ENCODE peak calls at places on chromosomes 4 and X, in five cellular contexts. Q, M, C, G and H are unnamed samples.

GRCh38 chr4:119024102-119024501 is 111.5 kb upstream of the MYOZ2 start:
- DNase-seq in Q (no peak), M (no peak), C (no peak), G (no peak), H (no peak)

GRCh38 chrX:9003041-9003440 is 30.9 kb downstream of the FAM9B start:
- DNase-seq in Q (no peak), M (no peak), C (no peak), G (no peak), H (no peak)

GRCh38 chrX:132004728-132005127 is 18.4 kb upstream of the STK26 start:
- DNase-seq in Q (no peak), M (no peak), C (peak), G (no peak), H (no peak)

GRCh38 chrX:12984629-12985303 is 9.9 kb downstream of the TMSB4X start:
- DNase-seq in Q (no peak), M (no peak), C (peak), G (no peak), H (peak)

GRCh38 chr4:98527528-98527927 is 130.9 kb downstream of the TSPAN5 start:
- DNase-seq in Q (no peak), M (no peak), C (no peak), G (no peak), H (no peak)

GRCh38 chr4:93645120-93645519 is 183.4 kb upstream of the ATOH1 start:
- DNase-seq in Q (no peak), M (no peak), C (no peak), G (no peak), H (no peak)

GRCh38 chr4:620201-620600 is 5.2 kb upstream of the PDE6B start:
- DNase-seq in Q (no peak), M (no peak), C (no peak), G (no peak), H (no peak)

GRCh38 chr4:25702848-25703247 is 47.2 kb downstream of the SLC34A2 start:
- DNase-seq in Q (no peak), M (no peak), C (no peak), G (no peak), H (no peak)

GRCh38 chrX:96692454-96692853 is 7.8 kb downstream of the DIAPH2 start:
- DNase-seq in Q (no peak), M (no peak), C (no peak), G (no peak), H (no peak)

GRCh38 chrX:104253567-104254441 is 929 bp downstream of the ESX1 start:
- DNase-seq in Q (no peak), M (peak), C (no peak), G (no peak), H (no peak)

GRCh38 chr4:75916091-75916661 is 13.9 kb upstream of the PPEF2 start:
- DNase-seq in Q (peak), M (no peak), C (peak), G (no peak), H (peak)

GRCh38 chr4:9825049-9825448 is 43.6 kb downstream of the DRD5 start:
- DNase-seq in Q (no peak), M (no peak), C (no peak), G (no peak), H (no peak)

GRCh38 chrX:130086414-130087207 is 23.7 kb downstream of the ELF4 start:
- DNase-seq in Q (no peak), M (no peak), C (no peak), G (no peak), H (no peak)

GRCh38 chr4:99816611-99817309 is at the start of gene DAPP1:
- DNase-seq in Q (no peak), M (no peak), C (no peak), G (peak), H (no peak)

GRCh38 chr4:101169044-101170014 is 178.0 kb downstream of the PPP3CA start:
- DNase-seq in Q (peak), M (peak), C (peak), G (peak), H (peak)

GRCh38 chr4:7762376-7763040 is 177.2 kb downstream of the AFAP1 start:
- DNase-seq in Q (no peak), M (no peak), C (no peak), G (no peak), H (no peak)

GRCh38 chr4:77358315-77358928 is 201.4 kb downstream of the CCNG2 start:
- DNase-seq in Q (peak), M (no peak), C (peak), G (no peak), H (peak)

GRCh38 chrX:9374537-9374936 is 90.3 kb upstream of the TBL1X start:
- DNase-seq in Q (no peak), M (no peak), C (no peak), G (no peak), H (no peak)

GRCh38 chr4:20462426-20463175 is 210.9 kb downstream of the SLIT2 start:
- DNase-seq in Q (no peak), M (no peak), C (no peak), G (no peak), H (no peak)

GRCh38 chrX:42450228-42450627 is 327.7 kb downstream of the PPP1R2C start:
- DNase-seq in Q (no peak), M (no peak), C (no peak), G (no peak), H (no peak)

GRCh38 chr4:8648296-8648695 is 55.7 kb downstream of the CPZ start:
- DNase-seq in Q (no peak), M (no peak), C (no peak), G (no peak), H (no peak)

GRCh38 chrX:50081282-50081955 is 119.4 kb downstream of the AKAP4 start:
- DNase-seq in Q (peak), M (peak), C (no peak), G (no peak), H (no peak)

GRCh38 chr4:13905543-13905942 is 278.0 kb upstream of the BOD1L1 start:
- DNase-seq in Q (no peak), M (no peak), C (no peak), G (no peak), H (no peak)

GRCh38 chr4:75511841-75512240 is 2.4 kb downstream of the RCHY1 start:
- DNase-seq in Q (no peak), M (no peak), C (peak), G (no peak), H (no peak)

GRCh38 chrX:136425996-136426395 is 61.8 kb upstream of the BRS3 start:
- DNase-seq in Q (no peak), M (no peak), C (no peak), G (no peak), H (no peak)

GRCh38 chrX:136431625-136432024 is 56.1 kb upstream of the BRS3 start:
- DNase-seq in Q (no peak), M (no peak), C (no peak), G (no peak), H (no peak)
- TF ChIP-seq MAX in Q (no peak), M (no peak), C (no peak), G (no peak), H (no peak)

GRCh38 chr4:81504685-81505598 is 33.2 kb upstream of the RASGEF1B start:
- DNase-seq in Q (no peak), M (no peak), C (peak), G (no peak), H (no peak)
- TF ChIP-seq POLR2A in Q (no peak), M (no peak), C (no peak), G (no peak), H (no peak)

GRCh38 chrX:78944351-78944750 is 840 bp upstream of the P2RY10 start:
- DNase-seq in Q (no peak), M (no peak), C (no peak), G (no peak), H (no peak)
- TF ChIP-seq SRF in Q (no peak), M (no peak), C (no peak), G (no peak), H (no peak)

GRCh38 chr4:169070071-169070894 is 60.2 kb upstream of the CBR4 start:
- DNase-seq in Q (peak), M (no peak), C (no peak), G (no peak), H (peak)
- TF ChIP-seq MAX in Q (no peak), M (no peak), C (no peak), G (no peak), H (peak)

DNA sequence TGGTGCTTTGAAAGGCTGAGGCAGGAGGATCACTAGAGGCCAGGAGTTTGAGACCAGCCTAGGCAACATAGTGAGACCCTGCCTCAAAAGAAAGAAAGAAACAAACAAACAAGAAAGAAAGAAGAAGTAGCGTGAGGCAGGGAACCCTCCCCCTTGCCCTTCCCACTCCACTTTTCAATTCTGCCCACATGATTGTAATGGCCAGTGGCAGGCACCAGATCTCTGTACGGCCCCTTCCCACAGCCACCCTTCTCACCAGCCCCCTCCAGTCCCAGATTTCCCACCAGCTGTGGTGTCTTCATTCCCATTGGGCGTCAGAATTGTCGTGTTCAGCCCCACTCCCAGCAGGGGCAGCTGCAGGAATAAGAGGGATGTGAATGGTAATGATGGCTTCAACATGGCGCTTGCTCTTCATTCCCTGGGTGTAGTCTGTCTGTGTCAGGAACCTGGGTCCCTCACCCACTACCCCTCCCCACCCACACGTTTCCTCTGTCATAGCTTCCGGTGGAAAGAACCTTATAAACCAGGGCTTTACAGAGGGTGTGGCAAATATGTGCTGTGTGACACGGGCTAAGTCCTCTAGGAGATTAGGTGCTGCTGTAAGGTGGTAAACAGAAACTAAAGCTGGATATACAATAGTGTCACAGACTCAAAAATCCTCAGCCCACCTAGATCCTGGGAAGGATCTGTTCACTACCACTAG is at the start of gene IL2RG:
- DNase-seq in Q (no peak), M (no peak), C (peak), G (peak), H (no peak)
- TF ChIP-seq POLR2A in Q (no peak), M (no peak), C (peak), G (peak), H (no peak)

DNA sequence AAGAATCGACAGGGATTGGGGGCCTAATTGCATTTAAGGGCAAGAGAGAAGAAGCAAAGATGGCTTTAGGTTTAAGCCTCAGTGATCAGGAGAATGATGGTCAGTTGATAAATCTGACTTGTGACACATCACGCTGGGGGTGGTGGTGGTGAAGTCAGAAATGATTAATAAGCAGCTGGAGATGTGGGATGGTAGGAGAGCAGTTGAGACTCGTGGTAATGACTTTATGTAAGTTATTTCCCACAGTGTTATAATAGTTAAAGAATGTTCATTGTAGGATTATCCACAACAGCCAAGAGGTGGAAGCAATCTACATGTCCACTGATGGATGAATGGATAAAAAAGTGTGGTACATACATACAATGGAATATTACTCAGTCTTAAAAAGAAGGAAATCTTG is 178.9 kb upstream of the GPC4 start:
- DNase-seq in Q (no peak), M (no peak), C (no peak), G (no peak), H (no peak)
- TF ChIP-seq SRF in Q (no peak), M (no peak), C (no peak), G (no peak), H (no peak)

GRCh38 chr4:125390727-125391126 is 76.0 kb downstream of the FAT4 start:
- DNase-seq in Q (no peak), M (no peak), C (no peak), G (no peak), H (no peak)
- TF ChIP-seq MAX in Q (no peak), M (no peak), C (no peak), G (no peak), H (no peak)

DNA sequence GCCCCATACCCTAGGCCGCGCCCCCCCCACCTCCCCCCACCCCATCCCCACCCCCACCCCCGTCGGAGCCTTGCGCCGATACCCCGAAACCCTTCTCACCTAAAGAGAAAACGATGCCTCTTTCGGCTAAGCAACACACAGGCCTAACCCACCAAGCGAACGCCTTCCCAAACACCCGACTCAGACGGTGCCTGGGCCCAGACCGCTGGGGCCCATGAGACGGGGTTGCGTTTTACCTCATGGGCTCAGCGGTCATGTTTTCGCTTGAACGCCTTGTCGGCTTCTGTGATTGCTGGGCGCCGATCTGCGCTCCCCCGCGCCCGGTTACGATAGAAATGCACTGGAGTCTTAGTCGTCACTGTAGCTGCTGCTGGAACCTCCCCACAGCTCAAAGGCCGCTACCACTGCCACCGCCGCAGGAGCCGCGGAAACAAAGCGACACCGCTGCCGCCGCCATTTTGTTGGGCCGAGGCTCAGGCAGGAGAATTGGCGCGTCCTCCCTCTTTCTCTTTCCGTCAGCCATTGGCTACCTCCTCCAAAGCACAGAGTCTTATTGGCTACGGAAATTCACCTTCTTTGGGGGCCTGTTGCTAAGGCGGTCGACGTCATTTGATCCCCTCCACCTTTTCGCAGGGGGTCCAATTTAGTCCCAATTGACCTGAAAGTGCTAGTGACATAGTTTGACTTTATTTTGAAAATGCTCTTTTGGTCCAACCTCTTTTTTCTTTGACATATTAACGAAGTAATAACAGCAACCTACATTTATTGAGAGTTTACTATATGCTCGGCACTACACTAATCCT is at the start of gene ATRX:
- DNase-seq in Q (peak), M (peak), C (peak), G (peak), H (peak)
- TF ChIP-seq POLR2A in Q (peak), M (peak), C (peak), G (peak), H (peak)